ENCODE peak calls at places on chromosomes 1 and 21, in eight cellular contexts. Z is K562, I is breast epithelium, E is HCT116, L is stomach, O is transverse colon, V is suprapubic skin, X is HepG2. F is an unnamed sample. For H3K4me1, the result is how much of the 10 kb centered on the place peaks cover.

GRCh38 chr21:31397515-31397926 is 53.5 kb upstream of the TIAM1 start:
- DNase-seq in O (peak), Z (no peak), X (no peak), I (no peak), V (no peak), E (no peak), L (no peak), F (no peak)

GRCh38 chr1:6027591-6027990 is 18.1 kb upstream of the KCNAB2 start:
- DNase-seq in I (no peak), L (no peak), X (no peak), O (no peak), Z (no peak), E (no peak), V (no peak), F (no peak)

GRCh38 chr1:205319081-205320018 is 2.2 kb downstream of the NUAK2 start:
- DNase-seq in L (peak), I (peak), X (peak), O (peak), V (no peak), E (no peak), Z (no peak), F (peak)

GRCh38 chr1:221117548-221117951 is 238.3 kb downstream of the HLX start:
- DNase-seq in I (no peak), V (no peak), Z (no peak), X (no peak), L (no peak), O (no peak), E (no peak), F (no peak)

GRCh38 chr1:171884475-171884874 is 43.2 kb downstream of the DNM3 start:
- DNase-seq in X (no peak), L (no peak), E (no peak), I (no peak), V (no peak), Z (no peak), O (no peak), F (no peak)

GRCh38 chr1:21261551-21262281 is 28.5 kb downstream of the ECE1 start:
- DNase-seq in L (peak), X (no peak), I (peak), E (peak), O (peak), V (peak), Z (peak), F (peak)

GRCh38 chr1:214454619-214455396 is 96.6 kb downstream of the PTPN14 start:
- DNase-seq in I (no peak), L (no peak), E (no peak), O (no peak), V (no peak), Z (no peak), X (no peak), F (no peak)

GRCh38 chr1:45685308-45686080 is 839 bp downstream of the GPBP1L1 start:
- DNase-seq in I (no peak), L (no peak), Z (peak), O (no peak), V (no peak), E (no peak), X (no peak), F (no peak)

GRCh38 chr1:99645699-99646531 is at the start of gene PALMD:
- DNase-seq in I (peak), L (peak), V (peak), E (no peak), Z (peak), X (peak), O (peak), F (no peak)

GRCh38 chr1:42258218-42258617 is 76.8 kb downstream of the FOXJ3 start:
- DNase-seq in E (no peak), I (no peak), O (no peak), V (no peak), Z (no peak), L (no peak), X (no peak), F (no peak)

GRCh38 chr1:200242379-200243041 is 167.3 kb downstream of the ZNF281 start:
- DNase-seq in Z (no peak), V (no peak), O (no peak), E (no peak), X (no peak), L (no peak), I (no peak), F (no peak)

GRCh38 chr1:55584521-55585401 is 369.6 kb upstream of the USP24 start:
- DNase-seq in O (no peak), I (no peak), V (no peak), X (no peak), E (no peak), L (no peak), Z (no peak), F (no peak)

GRCh38 chr1:20465187-20465586 is 20.8 kb downstream of the CAMK2N1 start:
- DNase-seq in X (no peak), L (no peak), O (no peak), I (no peak), V (no peak), E (no peak), Z (no peak), F (no peak)

GRCh38 chr1:112532074-112532473 is 23.3 kb downstream of the WNT2B start:
- DNase-seq in Z (no peak), E (no peak), O (no peak), V (no peak), I (no peak), X (no peak), L (no peak), F (no peak)

GRCh38 chr1:27990920-27991537 is 31.3 kb downstream of the XKR8 start:
- DNase-seq in I (no peak), L (no peak), X (no peak), E (no peak), O (no peak), V (no peak), Z (no peak), F (no peak)

GRCh38 chr1:180970333-180971079 is 52.2 kb downstream of the STX6 start:
- DNase-seq in L (no peak), V (no peak), X (no peak), Z (peak), E (no peak), I (no peak), O (no peak), F (no peak)

GRCh38 chr1:61121631-61122030 is 39.3 kb downstream of the NFIA start:
- DNase-seq in O (no peak), V (no peak), L (no peak), X (no peak), Z (peak), E (no peak), I (no peak), F (no peak)

GRCh38 chr1:15196807-15197530 is 43.4 kb downstream of the TMEM51 start:
- DNase-seq in V (no peak), X (no peak), Z (no peak), I (no peak), L (peak), O (peak), E (no peak), F (no peak)

GRCh38 chr1:77683836-77684148 is 1.3 kb upstream of the ZZZ3 start:
- DNase-seq in E (no peak), X (no peak), I (no peak), Z (no peak), V (no peak), O (no peak), L (no peak), F (no peak)

GRCh38 chr1:28115267-28115666 is 26.9 kb upstream of the EYA3 start:
- DNase-seq in O (peak), V (no peak), L (no peak), E (no peak), X (no peak), Z (peak), I (no peak), F (no peak)

GRCh38 chr1:151574575-151575529 is 34.7 kb downstream of the TUFT1 start:
- DNase-seq in E (peak), O (peak), I (no peak), V (no peak), L (peak), X (no peak), Z (peak), F (no peak)

GRCh38 chr1:11571906-11572616 is 82.2 kb downstream of the FBXO2 start:
- DNase-seq in V (no peak), O (no peak), L (no peak), Z (peak), I (no peak), X (peak), E (peak), F (no peak)

GRCh38 chr1:159012495-159012894 is 2.8 kb downstream of the IFI16 start:
- DNase-seq in E (no peak), O (peak), V (no peak), I (no peak), X (no peak), Z (no peak), L (no peak), F (no peak)

GRCh38 chr1:20376880-20377494 is 86.3 kb downstream of the VWA5B1 start:
- DNase-seq in L (peak), I (no peak), E (peak), X (peak), Z (peak), V (no peak), O (peak), F (peak)

GRCh38 chr1:93958351-93959101 is 49.3 kb upstream of the GCLM start:
- DNase-seq in L (no peak), E (no peak), V (no peak), X (no peak), I (no peak), Z (no peak), O (no peak), F (no peak)
- TF ChIP-seq POLR2AphosphoS5 in L (no peak), E (no peak), V (no peak), X (no peak), I (no peak), Z (no peak), O (no peak), F (no peak)

GRCh38 chr1:18686540-18686939 is 55.9 kb downstream of the PAX7 start:
- DNase-seq in L (no peak), I (no peak), E (no peak), V (no peak), X (no peak), O (no peak), Z (no peak), F (no peak)
- TF ChIP-seq CTCF in L (no peak), I (no peak), E (no peak), V (no peak), X (no peak), O (no peak), Z (no peak), F (no peak)

DNA sequence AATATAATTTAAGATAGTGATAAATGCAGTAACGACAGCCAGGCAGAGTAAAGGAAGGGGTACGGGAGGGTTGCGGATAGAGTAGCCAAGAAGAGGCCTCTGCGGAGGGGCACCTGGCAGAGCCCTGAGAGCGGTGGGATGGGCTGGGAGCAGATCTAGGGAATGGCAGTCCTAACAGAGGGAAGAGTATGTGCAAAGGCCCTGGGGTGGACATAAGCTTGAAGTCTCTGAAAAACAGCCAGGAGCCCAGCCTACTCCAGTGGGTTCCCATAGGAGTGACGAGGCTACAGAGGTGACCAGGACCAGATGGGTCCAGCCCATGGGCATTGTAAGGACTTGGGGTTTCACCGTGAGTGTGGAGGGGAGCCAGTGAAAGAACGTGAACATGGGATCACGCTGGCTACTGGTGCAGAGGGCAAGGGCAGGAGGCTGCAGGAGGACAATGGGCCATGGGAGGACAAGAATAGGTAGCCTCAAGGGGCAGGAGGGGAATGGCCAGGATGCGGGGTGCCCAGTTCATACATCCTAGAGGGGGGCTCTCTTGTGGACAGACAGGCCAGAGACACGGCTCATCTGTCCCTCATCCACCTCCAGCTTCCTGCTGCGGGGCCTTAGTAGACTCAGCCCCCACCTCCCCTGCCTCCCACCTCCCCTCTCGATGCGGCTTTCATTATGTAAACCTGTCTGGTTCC is 185.7 kb upstream of the VAMP3 start:
- DNase-seq in O (no peak), X (no peak), V (peak), E (no peak), Z (no peak), I (no peak), L (no peak), F (peak)
- H3K4me1 ChIP-seq in O (under half), X (under half), V (under half), E (under half), Z (under half), I (under half), L (under half), F (under half)

DNA sequence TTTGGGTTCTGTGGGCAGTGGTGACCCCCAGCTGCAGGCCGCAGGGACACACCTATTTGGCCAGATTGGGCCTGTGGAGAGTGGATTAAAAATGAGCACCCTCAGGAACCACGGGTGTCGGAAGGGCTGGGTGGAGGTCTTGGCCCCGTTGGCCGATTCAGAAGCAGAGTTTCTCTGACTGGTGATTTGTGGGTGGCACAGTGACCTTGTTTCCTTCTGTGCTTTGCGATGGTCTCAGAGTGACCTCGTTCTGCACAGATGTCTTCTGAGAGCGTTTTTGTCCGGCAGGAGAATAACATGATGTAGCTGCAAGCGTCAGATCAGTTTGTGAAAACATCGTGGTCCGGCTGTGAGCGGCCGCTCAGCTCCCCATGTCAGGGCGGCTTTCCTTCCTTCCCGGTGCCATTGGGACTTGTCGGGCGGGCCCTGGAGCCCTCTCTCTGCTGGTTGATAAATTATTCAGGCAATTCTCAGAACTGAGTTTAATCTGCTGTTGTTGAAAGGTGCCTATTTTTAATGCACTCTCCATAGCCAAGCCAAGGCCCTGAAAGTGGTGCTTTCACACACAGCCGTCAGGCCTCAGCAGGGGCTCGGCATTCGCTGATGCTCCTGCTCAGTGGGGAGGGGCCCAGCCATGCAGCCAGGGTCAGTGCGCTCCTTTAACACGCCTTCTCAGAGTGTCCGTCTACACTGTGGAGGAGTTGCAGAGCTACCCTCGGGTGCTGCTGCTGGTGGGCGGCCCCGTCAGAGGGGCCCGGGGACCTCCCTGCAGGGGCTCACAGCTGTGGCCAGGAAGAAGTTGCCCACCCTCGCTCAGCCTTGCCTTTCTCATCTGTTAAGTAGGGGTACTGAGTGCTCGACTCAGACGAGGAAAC is 26.8 kb downstream of the TRPM2 start:
- DNase-seq in V (no peak), L (no peak), I (no peak), O (no peak), E (no peak), Z (no peak), X (no peak), F (no peak)
- TF ChIP-seq POLR2AphosphoS5 in V (no peak), L (no peak), I (no peak), O (no peak), E (no peak), Z (no peak), X (no peak), F (no peak)

GRCh38 chr1:109630081-109630880 is 10.6 kb downstream of the AMPD2 start:
- DNase-seq in O (no peak), X (no peak), E (no peak), L (no peak), V (no peak), Z (peak), I (no peak), F (no peak)
- TF ChIP-seq CTCF in O (peak), X (no peak), E (no peak), L (peak), V (no peak), Z (peak), I (no peak), F (no peak)

GRCh38 chr1:157995575-157996169 is 2.2 kb downstream of the KIRREL1 start:
- DNase-seq in X (no peak), I (no peak), Z (no peak), L (no peak), V (no peak), O (no peak), E (no peak), F (peak)
- H3K4me1 ChIP-seq in X (under half), I (under half), Z (under half), L (half or more), V (under half), O (under half), E (under half), F (under half)

GRCh38 chr21:15728046-15728445 is 1.7 kb upstream of the USP25 start:
- DNase-seq in O (no peak), E (no peak), I (no peak), V (no peak), X (no peak), Z (no peak), L (no peak), F (no peak)

GRCh38 chr21:15731243-15731613 is 1.4 kb downstream of the USP25 start:
- DNase-seq in L (no peak), X (peak), Z (peak), I (no peak), O (no peak), V (no peak), E (no peak), F (no peak)

GRCh38 chr21:15730484-15731242 is 881 bp downstream of the USP25 start:
- DNase-seq in O (no peak), I (no peak), V (no peak), E (no peak), X (no peak), Z (peak), L (no peak), F (no peak)

GRCh38 chr21:15729346-15729673 is 472 bp upstream of the USP25 start:
- DNase-seq in E (no peak), I (no peak), V (no peak), Z (no peak), X (no peak), O (no peak), L (no peak), F (no peak)

DNA sequence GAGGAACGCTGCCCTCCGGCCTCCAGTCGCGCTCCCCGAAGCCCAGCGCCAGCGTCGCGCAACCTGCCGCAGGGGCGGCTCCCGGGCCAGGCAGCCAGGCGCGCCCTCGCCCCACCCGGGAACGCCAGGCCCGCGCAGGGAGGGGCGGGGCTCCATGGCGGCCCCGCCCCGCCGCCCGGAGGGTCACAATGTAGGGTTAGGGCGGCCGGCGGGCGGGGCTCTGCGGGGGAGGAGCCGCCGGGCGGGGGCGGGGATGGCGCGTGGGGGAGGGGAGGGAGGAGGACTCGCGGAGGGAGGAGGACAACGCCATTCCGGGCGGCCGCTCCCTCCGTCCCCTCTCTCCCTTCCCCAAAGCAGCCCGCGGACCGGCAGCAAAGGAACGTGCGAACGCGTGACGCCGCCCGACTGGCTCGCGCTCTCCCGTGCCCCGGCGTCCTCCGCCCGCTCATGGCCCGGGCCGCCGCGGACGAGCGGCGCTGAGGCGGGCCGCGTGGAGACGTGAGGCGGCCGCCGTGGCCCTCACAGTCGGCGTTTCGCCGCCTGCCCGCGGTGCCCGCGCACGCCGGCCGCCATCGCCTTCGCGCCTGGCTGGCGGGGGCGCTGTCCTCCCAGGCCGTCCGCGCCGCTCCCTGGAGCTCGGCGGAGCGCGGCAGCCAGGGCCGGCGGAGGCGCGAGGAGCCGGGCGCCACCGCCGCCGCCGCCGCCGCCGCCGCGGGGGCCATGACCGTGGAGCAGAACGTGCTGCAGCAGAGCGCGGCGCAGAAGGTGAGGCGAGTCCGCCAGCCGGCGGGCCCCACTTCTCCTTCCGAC is at the start of gene USP25:
- DNase-seq in X (peak), E (peak), Z (peak), L (peak), O (peak), V (peak), I (peak), F (peak)
- TF ChIP-seq POLR2AphosphoS5 in X (peak), E (peak), Z (peak), L (peak), O (peak), V (no peak), I (peak), F (peak)

F was measured in sigmoid colon.